ENCODE peak calls at places on chromosomes 1 and 21, in nine cellular contexts. One of them, this sample, is unnamed.

GRCh38 chr21:38955495-38955894 is 149.8 kb downstream of the ETS2 start:
- DNase-seq in osteoblast: no peak
- DNase-seq in cardiac fibroblast: peak
- DNase-seq in neural progenitor cell: no peak
- DNase-seq in GM10248: no peak
- DNase-seq in tibial artery: no peak
- DNase-seq in SK-N-SH: no peak
- DNase-seq in BJ: no peak
- DNase-seq in progenitor cell of endocrine pancreas: no peak
- DNase-seq in this sample: no peak

GRCh38 chr1:67211589-67212563 is 45.6 kb downstream of the IL23R start:
- DNase-seq in osteoblast: peak
- DNase-seq in cardiac fibroblast: peak
- DNase-seq in neural progenitor cell: peak
- DNase-seq in GM10248: peak
- DNase-seq in tibial artery: no peak
- DNase-seq in SK-N-SH: no peak
- DNase-seq in BJ: no peak
- DNase-seq in progenitor cell of endocrine pancreas: peak
- DNase-seq in this sample: peak

GRCh38 chr1:11156958-11157357 is 32.2 kb upstream of the ANGPTL7 start:
- DNase-seq in osteoblast: no peak
- DNase-seq in cardiac fibroblast: no peak
- DNase-seq in neural progenitor cell: no peak
- DNase-seq in GM10248: no peak
- DNase-seq in tibial artery: no peak
- DNase-seq in SK-N-SH: no peak
- DNase-seq in BJ: no peak
- DNase-seq in progenitor cell of endocrine pancreas: no peak
- DNase-seq in this sample: no peak

GRCh38 chr1:228245111-228245510 is 37.3 kb downstream of the OBSCN start:
- DNase-seq in osteoblast: no peak
- DNase-seq in cardiac fibroblast: no peak
- DNase-seq in neural progenitor cell: no peak
- DNase-seq in GM10248: no peak
- DNase-seq in tibial artery: no peak
- DNase-seq in SK-N-SH: no peak
- DNase-seq in BJ: no peak
- DNase-seq in progenitor cell of endocrine pancreas: no peak
- DNase-seq in this sample: no peak

GRCh38 chr1:64340361-64340760 is 129.6 kb upstream of the CACHD1 start:
- DNase-seq in osteoblast: no peak
- DNase-seq in cardiac fibroblast: no peak
- DNase-seq in neural progenitor cell: no peak
- DNase-seq in GM10248: no peak
- DNase-seq in tibial artery: no peak
- DNase-seq in SK-N-SH: no peak
- DNase-seq in BJ: no peak
- DNase-seq in progenitor cell of endocrine pancreas: no peak
- DNase-seq in this sample: no peak

GRCh38 chr1:232503497-232503896 is 126.4 kb downstream of the SIPA1L2 start:
- DNase-seq in osteoblast: no peak
- DNase-seq in cardiac fibroblast: no peak
- DNase-seq in neural progenitor cell: no peak
- DNase-seq in GM10248: no peak
- DNase-seq in tibial artery: no peak
- DNase-seq in SK-N-SH: no peak
- DNase-seq in BJ: no peak
- DNase-seq in progenitor cell of endocrine pancreas: no peak
- DNase-seq in this sample: no peak

GRCh38 chr1:182143825-182144661 is 82.5 kb upstream of the ZNF648 start:
- DNase-seq in osteoblast: no peak
- DNase-seq in cardiac fibroblast: peak
- DNase-seq in neural progenitor cell: peak
- DNase-seq in GM10248: no peak
- DNase-seq in tibial artery: peak
- DNase-seq in SK-N-SH: peak
- DNase-seq in BJ: peak
- DNase-seq in progenitor cell of endocrine pancreas: no peak
- DNase-seq in this sample: peak

GRCh38 chr1:36224537-36225297 is 474 bp downstream of the THRAP3 start:
- DNase-seq in osteoblast: peak
- DNase-seq in cardiac fibroblast: peak
- DNase-seq in neural progenitor cell: peak
- DNase-seq in GM10248: peak
- DNase-seq in tibial artery: peak
- DNase-seq in SK-N-SH: peak
- DNase-seq in BJ: peak
- DNase-seq in progenitor cell of endocrine pancreas: peak
- DNase-seq in this sample: peak

GRCh38 chr21:38379171-38379570 is 119.1 kb downstream of the ERG start:
- DNase-seq in osteoblast: peak
- DNase-seq in cardiac fibroblast: no peak
- DNase-seq in neural progenitor cell: no peak
- DNase-seq in GM10248: no peak
- DNase-seq in tibial artery: no peak
- DNase-seq in SK-N-SH: no peak
- DNase-seq in BJ: no peak
- DNase-seq in progenitor cell of endocrine pancreas: no peak
- DNase-seq in this sample: no peak

GRCh38 chr1:46183926-46184557 is 7.8 kb upstream of the P3R3URF start:
- DNase-seq in osteoblast: peak
- DNase-seq in cardiac fibroblast: no peak
- DNase-seq in neural progenitor cell: no peak
- DNase-seq in GM10248: peak
- DNase-seq in tibial artery: no peak
- DNase-seq in SK-N-SH: no peak
- DNase-seq in BJ: no peak
- DNase-seq in progenitor cell of endocrine pancreas: no peak
- DNase-seq in this sample: peak

DNA sequence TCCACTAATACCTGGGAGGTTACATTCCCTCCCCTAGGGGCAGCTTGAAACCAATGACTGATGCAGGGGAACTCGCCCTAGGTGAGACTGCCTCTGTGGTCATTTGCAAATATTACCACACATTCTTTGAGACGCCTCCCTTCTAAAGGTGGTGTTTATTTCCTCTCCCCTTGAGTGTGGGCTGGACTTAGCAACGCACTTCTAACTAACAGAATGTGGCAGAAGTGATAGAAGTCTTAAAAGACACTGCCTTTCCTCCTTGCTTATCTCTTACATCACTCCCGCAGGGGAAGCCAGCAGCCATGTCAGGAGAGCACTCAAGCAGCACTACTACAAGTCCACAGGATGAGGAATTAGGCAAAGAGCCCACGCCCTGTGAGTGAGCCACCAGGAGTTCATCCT is 14.7 kb upstream of the MATN1 start:
- DNase-seq in osteoblast: no peak
- DNase-seq in cardiac fibroblast: no peak
- DNase-seq in neural progenitor cell: no peak
- DNase-seq in GM10248: no peak
- DNase-seq in tibial artery: no peak
- DNase-seq in SK-N-SH: no peak
- DNase-seq in BJ: no peak
- DNase-seq in progenitor cell of endocrine pancreas: no peak
- DNase-seq in this sample: no peak
- TF ChIP-seq CTCF in osteoblast: no peak
- TF ChIP-seq CTCF in cardiac fibroblast: no peak
- TF ChIP-seq CTCF in neural progenitor cell: no peak
- TF ChIP-seq CTCF in GM10248: no peak
- TF ChIP-seq CTCF in tibial artery: no peak
- TF ChIP-seq CTCF in SK-N-SH: no peak
- TF ChIP-seq CTCF in BJ: no peak
- TF ChIP-seq CTCF in progenitor cell of endocrine pancreas: no peak
- TF ChIP-seq CTCF in this sample: no peak

GRCh38 chr1:225923692-225924555 is at the start of gene PYCR2:
- DNase-seq in osteoblast: peak
- DNase-seq in cardiac fibroblast: peak
- DNase-seq in neural progenitor cell: peak
- DNase-seq in GM10248: peak
- DNase-seq in tibial artery: peak
- DNase-seq in SK-N-SH: peak
- DNase-seq in BJ: peak
- DNase-seq in progenitor cell of endocrine pancreas: peak
- DNase-seq in this sample: peak
- TF ChIP-seq CTCF in osteoblast: no peak
- TF ChIP-seq CTCF in cardiac fibroblast: no peak
- TF ChIP-seq CTCF in neural progenitor cell: no peak
- TF ChIP-seq CTCF in GM10248: no peak
- TF ChIP-seq CTCF in tibial artery: no peak
- TF ChIP-seq CTCF in SK-N-SH: no peak
- TF ChIP-seq CTCF in BJ: no peak
- TF ChIP-seq CTCF in progenitor cell of endocrine pancreas: no peak
- TF ChIP-seq CTCF in this sample: no peak

GRCh38 chr1:212491454-212491853 is 58.7 kb downstream of the NENF start:
- DNase-seq in osteoblast: no peak
- DNase-seq in cardiac fibroblast: no peak
- DNase-seq in neural progenitor cell: no peak
- DNase-seq in GM10248: no peak
- DNase-seq in tibial artery: peak
- DNase-seq in SK-N-SH: no peak
- DNase-seq in BJ: no peak
- DNase-seq in progenitor cell of endocrine pancreas: no peak
- DNase-seq in this sample: no peak
- TF ChIP-seq CTCF in osteoblast: no peak
- TF ChIP-seq CTCF in cardiac fibroblast: no peak
- TF ChIP-seq CTCF in neural progenitor cell: no peak
- TF ChIP-seq CTCF in GM10248: no peak
- TF ChIP-seq CTCF in tibial artery: no peak
- TF ChIP-seq CTCF in SK-N-SH: no peak
- TF ChIP-seq CTCF in BJ: no peak
- TF ChIP-seq CTCF in progenitor cell of endocrine pancreas: no peak
- TF ChIP-seq CTCF in this sample: no peak

GRCh38 chr1:85494957-85495266 is 30.0 kb upstream of the DDAH1 start:
- DNase-seq in osteoblast: no peak
- DNase-seq in cardiac fibroblast: peak
- DNase-seq in neural progenitor cell: peak
- DNase-seq in GM10248: no peak
- DNase-seq in tibial artery: peak
- DNase-seq in SK-N-SH: no peak
- DNase-seq in BJ: no peak
- DNase-seq in progenitor cell of endocrine pancreas: no peak
- DNase-seq in this sample: no peak
- TF ChIP-seq CTCF in osteoblast: peak
- TF ChIP-seq CTCF in cardiac fibroblast: peak
- TF ChIP-seq CTCF in neural progenitor cell: peak
- TF ChIP-seq CTCF in GM10248: peak
- TF ChIP-seq CTCF in tibial artery: peak
- TF ChIP-seq CTCF in SK-N-SH: peak
- TF ChIP-seq CTCF in BJ: peak
- TF ChIP-seq CTCF in progenitor cell of endocrine pancreas: no peak
- TF ChIP-seq CTCF in this sample: peak

DNA sequence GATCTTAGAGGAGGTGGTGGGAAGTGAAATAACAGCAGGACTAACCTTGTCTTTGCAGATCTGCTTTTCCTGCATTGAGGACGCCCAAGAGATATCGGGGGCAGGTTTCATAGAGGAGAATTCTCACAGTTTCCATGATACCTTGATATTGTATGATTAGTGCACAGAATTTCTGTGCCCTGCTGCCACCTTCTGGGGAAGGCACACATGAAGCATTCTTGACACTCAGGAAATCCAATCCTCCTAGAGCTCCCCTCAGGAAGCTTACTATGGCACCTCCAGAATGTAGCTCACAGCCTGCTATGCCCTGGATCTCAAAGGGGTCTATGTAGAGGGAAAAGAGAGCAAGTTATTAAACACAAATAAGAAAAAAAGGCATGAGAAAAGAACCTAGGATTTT is 1.5 kb downstream of the CD1B start:
- DNase-seq in osteoblast: no peak
- DNase-seq in cardiac fibroblast: peak
- DNase-seq in neural progenitor cell: peak
- DNase-seq in GM10248: peak
- DNase-seq in tibial artery: no peak
- DNase-seq in SK-N-SH: no peak
- DNase-seq in BJ: no peak
- DNase-seq in progenitor cell of endocrine pancreas: no peak
- DNase-seq in this sample: peak
- TF ChIP-seq CTCF in osteoblast: no peak
- TF ChIP-seq CTCF in cardiac fibroblast: no peak
- TF ChIP-seq CTCF in neural progenitor cell: peak
- TF ChIP-seq CTCF in GM10248: peak
- TF ChIP-seq CTCF in tibial artery: no peak
- TF ChIP-seq CTCF in SK-N-SH: peak
- TF ChIP-seq CTCF in BJ: no peak
- TF ChIP-seq CTCF in progenitor cell of endocrine pancreas: peak
- TF ChIP-seq CTCF in this sample: peak

DNA sequence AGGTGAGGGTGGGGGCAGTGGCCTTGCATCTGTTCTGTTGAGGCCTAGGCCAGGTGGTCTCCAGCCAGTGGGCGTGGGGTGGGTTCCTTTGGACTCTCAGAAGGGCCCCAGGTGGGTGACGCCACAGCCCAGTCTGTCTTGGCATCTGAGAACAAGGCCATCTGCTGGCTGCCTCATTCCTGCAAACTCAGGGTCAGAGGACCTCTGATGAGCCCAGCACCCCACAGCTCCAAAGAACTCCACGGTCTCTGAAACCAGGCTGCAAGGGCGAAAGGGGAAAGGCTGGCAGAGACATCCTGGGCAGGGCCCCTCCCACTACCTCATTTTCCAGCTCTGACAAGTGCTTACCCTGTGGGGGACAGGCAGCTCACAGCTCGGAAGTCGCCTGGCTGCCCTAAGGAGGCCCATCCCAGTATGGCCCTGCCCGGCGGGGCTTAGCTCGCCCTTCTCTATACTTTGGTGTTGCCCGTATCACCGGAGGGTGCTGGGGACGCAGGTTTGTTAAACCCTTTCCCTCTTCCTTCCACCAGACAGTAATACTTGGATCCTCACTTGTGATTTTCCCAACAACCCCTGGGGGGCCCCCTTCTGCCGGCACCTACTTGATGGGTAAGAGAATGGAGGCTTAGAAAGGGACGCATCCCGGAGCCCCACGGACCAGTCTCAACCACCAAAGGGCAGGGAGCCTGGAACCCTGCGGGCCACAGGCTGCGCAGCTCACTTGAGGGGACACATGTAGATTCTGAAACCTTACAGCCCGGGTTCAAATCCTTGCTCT is 10.9 kb upstream of the EDN2 start:
- DNase-seq in osteoblast: no peak
- DNase-seq in cardiac fibroblast: peak
- DNase-seq in neural progenitor cell: peak
- DNase-seq in GM10248: no peak
- DNase-seq in tibial artery: no peak
- DNase-seq in SK-N-SH: no peak
- DNase-seq in BJ: no peak
- DNase-seq in progenitor cell of endocrine pancreas: no peak
- DNase-seq in this sample: no peak
- TF ChIP-seq CTCF in osteoblast: peak
- TF ChIP-seq CTCF in cardiac fibroblast: peak
- TF ChIP-seq CTCF in neural progenitor cell: peak
- TF ChIP-seq CTCF in GM10248: peak
- TF ChIP-seq CTCF in tibial artery: no peak
- TF ChIP-seq CTCF in SK-N-SH: peak
- TF ChIP-seq CTCF in BJ: peak
- TF ChIP-seq CTCF in progenitor cell of endocrine pancreas: peak
- TF ChIP-seq CTCF in this sample: peak